ENCODE peak calls at places on chromosomes 4 and X, in four cellular contexts. R, Q, I and N are unnamed samples.

GRCh38 chr4:26206339-26206738 is 114.5 kb upstream of the RBPJ start:
- DNase-seq in I (no peak), Q (no peak), R (no peak), N (no peak)

GRCh38 chr4:152064282-152064681 is 303.5 kb upstream of the GATB start:
- DNase-seq in I (no peak), R (no peak), Q (no peak), N (no peak)

GRCh38 chr4:151052785-151053184 is 37.7 kb upstream of the LRBA start:
- DNase-seq in R (no peak), Q (no peak), I (no peak), N (no peak)

GRCh38 chr4:78788005-78788889 is 12.1 kb downstream of the BMP2K start:
- DNase-seq in R (no peak), I (no peak), Q (no peak), N (no peak)

GRCh38 chr4:57074753-57075152 is 35.4 kb downstream of the IGFBP7 start:
- DNase-seq in R (no peak), I (no peak), Q (no peak), N (no peak)

GRCh38 chr4:71941001-71941400 is 90.8 kb upstream of the NPFFR2 start:
- DNase-seq in Q (peak), R (no peak), I (peak), N (no peak)

GRCh38 chr4:3330682-3331081 is 37.9 kb downstream of the RGS12 start:
- DNase-seq in Q (no peak), I (no peak), R (no peak), N (no peak)

GRCh38 chrX:40095588-40096394 is 2.0 kb downstream of the BCOR start:
- DNase-seq in I (peak), R (no peak), Q (no peak), N (no peak)

GRCh38 chr4:10866691-10867090 is 182.1 kb upstream of the CLNK start:
- DNase-seq in I (no peak), Q (no peak), R (no peak), N (no peak)

GRCh38 chr4:156732634-156733033 is 239.0 kb downstream of the PDGFC start:
- DNase-seq in I (no peak), Q (no peak), R (no peak), N (no peak)

GRCh38 chrX:63513825-63514574 is 162.9 kb upstream of the SPIN4 start:
- DNase-seq in I (no peak), R (no peak), Q (no peak), N (no peak)

GRCh38 chr4:472881-473574 is 25.9 kb downstream of the ZNF721 start:
- DNase-seq in I (peak), R (peak), Q (no peak), N (no peak)

GRCh38 chr4:157587681-157588423 is 367.3 kb downstream of the GRIA2 start:
- DNase-seq in Q (no peak), I (no peak), R (no peak), N (no peak)

GRCh38 chrX:130834149-130834548 is 68.9 kb downstream of the ENOX2 start:
- DNase-seq in Q (no peak), R (no peak), I (no peak), N (no peak)

GRCh38 chrX:10121787-10122186 is 35.0 kb upstream of the CLCN4 start:
- DNase-seq in Q (no peak), R (no peak), I (no peak), N (no peak)

GRCh38 chrX:110394653-110395052 is 36.0 kb downstream of the RTL9 start:
- DNase-seq in Q (no peak), R (no peak), I (peak), N (no peak)

GRCh38 chr4:135316266-135316779 is 1114.7 kb upstream of the PABPC4L start:
- DNase-seq in R (no peak), I (no peak), Q (no peak), N (no peak)

GRCh38 chr4:48483006-48483776 is at the start of gene SLC10A4:
- DNase-seq in Q (no peak), I (peak), R (peak), N (no peak)

GRCh38 chr4:140702096-140702757 is 54.0 kb downstream of the TBC1D9 start:
- DNase-seq in I (no peak), R (no peak), Q (no peak), N (no peak)

GRCh38 chrX:54786972-54787371 is 11.1 kb downstream of the ITIH6 start:
- DNase-seq in R (no peak), Q (no peak), I (no peak), N (no peak)

GRCh38 chr4:57037982-57038604 is 59.4 kb downstream of the POLR2B start:
- DNase-seq in R (peak), Q (peak), I (peak), N (no peak)

GRCh38 chrX:21929209-21929608 is 11.3 kb upstream of the SMS start:
- DNase-seq in R (no peak), I (no peak), Q (no peak), N (no peak)

GRCh38 chrX:10884246-10884645 is 226.9 kb upstream of the HCCS start:
- DNase-seq in R (no peak), Q (no peak), I (no peak), N (no peak)

GRCh38 chr4:159719531-159719930 is 616.7 kb downstream of the RAPGEF2 start:
- DNase-seq in I (no peak), Q (no peak), R (no peak), N (no peak)

GRCh38 chrX:139642241-139642927 is 65.6 kb downstream of the MCF2 start:
- DNase-seq in I (no peak), R (no peak), Q (no peak), N (no peak)

DNA sequence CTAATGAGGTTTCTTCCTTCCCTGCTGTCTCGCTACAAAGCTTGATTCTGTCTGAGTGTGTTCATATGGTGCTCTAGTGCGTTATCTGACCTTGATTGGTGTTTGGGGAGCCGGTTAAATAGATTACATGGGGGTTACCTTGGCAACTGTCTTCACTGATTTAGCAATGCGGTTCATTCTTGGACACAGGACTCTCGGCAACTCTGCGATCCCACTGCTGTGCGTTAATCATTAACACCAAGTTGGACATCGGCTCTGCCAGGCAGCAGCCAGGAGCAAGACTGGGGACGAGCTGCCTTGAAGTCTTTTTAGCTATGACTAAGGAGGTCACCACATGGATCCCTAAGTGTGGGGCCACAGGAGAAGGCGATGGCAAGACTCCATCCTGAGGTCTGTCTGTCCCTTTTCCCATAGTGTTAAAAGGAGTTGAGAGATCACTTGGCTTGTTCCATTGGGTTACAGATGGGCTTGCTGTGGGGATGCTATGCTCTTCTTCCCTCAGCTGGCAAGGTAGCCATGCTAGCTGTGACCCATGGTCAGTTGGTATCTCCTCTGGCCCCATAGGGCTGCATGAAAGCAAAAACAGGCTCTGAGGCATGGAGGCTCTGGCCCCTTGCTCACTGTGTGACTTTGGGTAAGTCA is 93.4 kb upstream of the MAMLD1 start:
- DNase-seq in R (peak), Q (peak), I (no peak), N (no peak)
- TF ChIP-seq CHD4 in R (no peak), Q (no peak), I (no peak), N (no peak)

GRCh38 chr4:163866728-163867313 is 372.3 kb downstream of the TMA16 start:
- DNase-seq in I (peak), R (no peak), Q (no peak), N (no peak)
- TF ChIP-seq JUNB in I (no peak), R (no peak), Q (no peak), N (no peak)

GRCh38 chr4:133152801-133153526 is 3.9 kb downstream of the PCDH10 start:
- DNase-seq in I (no peak), R (no peak), Q (no peak), N (no peak)

GRCh38 chr4:133154725-133155124 is 5.6 kb downstream of the PCDH10 start:
- DNase-seq in R (no peak), I (peak), Q (peak), N (no peak)

GRCh38 chr4:133156556-133156955 is 7.5 kb downstream of the PCDH10 start:
- DNase-seq in R (no peak), Q (no peak), I (no peak), N (no peak)

GRCh38 chr4:133157460-133158160 is 8.5 kb downstream of the PCDH10 start:
- DNase-seq in I (no peak), Q (no peak), R (no peak), N (no peak)

GRCh38 chr4:133156096-133156495 is 7.0 kb downstream of the PCDH10 start:
- DNase-seq in R (no peak), Q (no peak), I (no peak), N (no peak)
- TF ChIP-seq CHD4 in R (no peak), Q (no peak), I (no peak), N (no peak)

GRCh38 chr4:37664696-37665095 is 21.5 kb downstream of the RELL1 start:
- DNase-seq in I (no peak), Q (no peak), R (no peak), N (no peak)

GRCh38 chr4:37663552-37663951 is 22.6 kb downstream of the RELL1 start:
- DNase-seq in I (peak), Q (peak), R (no peak), N (no peak)

GRCh38 chr4:37662306-37662705 is 23.9 kb downstream of the RELL1 start:
- DNase-seq in R (no peak), I (no peak), Q (no peak), N (no peak)

GRCh38 chr4:37661643-37662221 is 24.4 kb downstream of the RELL1 start:
- DNase-seq in R (no peak), I (no peak), Q (no peak), N (no peak)

GRCh38 chr4:37662861-37663390 is 23.2 kb downstream of the RELL1 start:
- DNase-seq in I (no peak), R (peak), Q (peak), N (no peak)
- TF ChIP-seq JUNB in I (no peak), R (peak), Q (no peak), N (no peak)

GRCh38 chrX:77119706-77120105 is 327.5 kb upstream of the FGF16 start:
- DNase-seq in I (no peak), R (no peak), Q (peak), N (no peak)
- TF ChIP-seq CHD4 in I (no peak), R (no peak), Q (no peak), N (no peak)

DNA sequence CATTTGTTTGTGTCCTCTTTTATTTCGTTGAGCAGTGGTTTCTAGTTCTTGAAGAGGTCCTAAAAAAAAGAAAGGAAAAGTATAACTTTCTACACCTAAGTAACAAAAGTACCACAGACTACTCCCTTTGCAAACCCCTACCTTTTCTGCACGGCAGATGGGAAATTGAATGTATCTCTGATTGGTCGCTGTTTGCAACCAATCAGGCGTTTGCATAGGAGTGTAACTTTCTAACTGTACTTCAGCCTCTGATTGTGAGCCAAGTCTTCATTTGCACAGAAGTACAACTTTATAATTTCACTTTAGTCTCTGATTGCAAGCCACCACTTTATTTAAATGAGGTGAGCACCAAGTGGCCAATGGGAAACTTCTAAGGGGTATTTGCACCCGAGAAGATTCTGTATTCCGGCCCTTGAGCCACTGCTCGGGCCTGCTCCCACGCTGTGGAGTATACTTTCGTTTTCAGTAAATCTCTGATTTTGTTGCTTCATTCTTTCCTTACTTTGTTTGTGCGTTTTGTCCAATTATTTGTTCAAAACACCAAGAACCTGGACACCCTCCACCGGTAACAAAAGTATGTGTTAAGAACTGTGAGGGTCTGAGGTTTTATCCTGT is 40.3 kb upstream of the FHL1 start:
- DNase-seq in R (no peak), Q (no peak), I (peak), N (no peak)
- TF ChIP-seq JUNB in R (no peak), Q (no peak), I (no peak), N (no peak)